ENCODE peak calls at places on chromosomes 5 and 9, in six cellular contexts. C is HCT116, E is WTC11, I is adrenal gland, H is GM12865, M is kidney epithelial cell. O is an unnamed sample.

GRCh38 chr5:147575598-147575997 is 65.7 kb upstream of the DPYSL3 start:
- DNase-seq in C (no peak), E (no peak), I (no peak), H (no peak), M (no peak), O (no peak)

GRCh38 chr5:135891804-135892203 is 3.8 kb downstream of the IL9 start:
- DNase-seq in C (no peak), E (peak), I (no peak), H (no peak), M (no peak), O (no peak)

GRCh38 chr9:135246248-135247173 is 159.0 kb downstream of the OLFM1 start:
- DNase-seq in C (no peak), E (no peak), I (no peak), H (no peak), M (no peak), O (no peak)

GRCh38 chr9:33458444-33458843 is 11.1 kb upstream of the AQP3 start:
- DNase-seq in C (peak), E (no peak), I (no peak), H (peak), M (peak), O (peak)

GRCh38 chr5:105392122-105392709 is 1829.6 kb upstream of the NUDT12 start:
- DNase-seq in C (peak), E (peak), I (no peak), H (no peak), M (no peak), O (no peak)

GRCh38 chr9:4371108-4371507 is 71.2 kb upstream of the GLIS3 start:
- DNase-seq in C (no peak), E (no peak), I (no peak), H (no peak), M (peak), O (no peak)

GRCh38 chr5:65482280-65482726 is 583 bp upstream of the ADAMTS6 start:
- DNase-seq in C (no peak), E (no peak), I (no peak), H (peak), M (no peak), O (no peak)

GRCh38 chr5:3080366-3080765 is 328.9 kb upstream of the IRX2 start:
- DNase-seq in C (no peak), E (no peak), I (no peak), H (no peak), M (no peak), O (no peak)

GRCh38 chr5:157672976-157673375 is 1.6 kb downstream of the C5orf52 start:
- DNase-seq in C (no peak), E (no peak), I (no peak), H (no peak), M (no peak), O (no peak)

GRCh38 chr5:134561871-134562296 is 36.4 kb downstream of the JADE2 start:
- DNase-seq in C (peak), E (peak), I (peak), H (peak), M (no peak), O (no peak)

GRCh38 chr5:78339591-78340450 is 20.6 kb upstream of the SCAMP1 start:
- DNase-seq in C (no peak), E (no peak), I (no peak), H (no peak), M (no peak), O (no peak)

GRCh38 chr5:74865799-74866652 is at the start of gene FAM169A:
- DNase-seq in C (no peak), E (peak), I (peak), H (no peak), M (no peak), O (peak)

GRCh38 chr9:133467101-133467500 is 7.3 kb downstream of the CACFD1 start:
- DNase-seq in C (no peak), E (peak), I (no peak), H (no peak), M (no peak), O (no peak)

GRCh38 chr5:59021286-59021673 is 438.4 kb downstream of the RAB3C start:
- DNase-seq in C (no peak), E (no peak), I (no peak), H (no peak), M (no peak), O (no peak)

GRCh38 chr5:112154940-112155686 is 264.0 kb downstream of the EPB41L4A start:
- DNase-seq in C (no peak), E (no peak), I (no peak), H (no peak), M (no peak), O (no peak)

GRCh38 chr5:23820764-23821471 is 313.5 kb downstream of the PRDM9 start:
- DNase-seq in C (no peak), E (no peak), I (peak), H (peak), M (peak), O (no peak)
- TF ChIP-seq CTCF in C (no peak), E (peak), I (peak), H (no peak), M (peak), O (peak)

DNA sequence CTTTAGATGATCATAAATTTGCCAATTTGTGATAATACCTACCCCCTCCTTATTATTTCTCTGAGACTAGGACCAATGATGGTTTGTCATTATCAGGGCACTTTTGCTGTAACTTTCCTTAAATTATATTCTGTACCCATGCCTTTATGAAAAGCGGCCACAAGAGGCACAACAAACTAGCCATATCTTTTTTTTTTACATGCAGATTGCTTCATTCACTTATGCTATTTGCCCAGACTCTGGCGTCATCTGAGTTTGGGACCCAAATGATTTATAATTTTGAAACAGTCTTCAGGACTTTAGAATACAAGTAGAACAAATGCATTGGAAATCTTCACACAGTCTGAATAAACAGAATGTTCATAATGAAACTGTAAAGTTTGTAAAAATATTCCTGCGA is 408.1 kb downstream of the MAT2B start:
- DNase-seq in C (no peak), E (no peak), I (no peak), H (peak), M (no peak), O (no peak)
- TF ChIP-seq CTCF in C (no peak), E (no peak), I (no peak), H (no peak), M (no peak), O (no peak)

GRCh38 chr5:173984218-173984617 is 4.8 kb upstream of the C5orf47 start:
- DNase-seq in C (peak), E (no peak), I (no peak), H (peak), M (no peak), O (no peak)
- TF ChIP-seq CTCF in C (peak), E (peak), I (peak), H (peak), M (peak), O (peak)

DNA sequence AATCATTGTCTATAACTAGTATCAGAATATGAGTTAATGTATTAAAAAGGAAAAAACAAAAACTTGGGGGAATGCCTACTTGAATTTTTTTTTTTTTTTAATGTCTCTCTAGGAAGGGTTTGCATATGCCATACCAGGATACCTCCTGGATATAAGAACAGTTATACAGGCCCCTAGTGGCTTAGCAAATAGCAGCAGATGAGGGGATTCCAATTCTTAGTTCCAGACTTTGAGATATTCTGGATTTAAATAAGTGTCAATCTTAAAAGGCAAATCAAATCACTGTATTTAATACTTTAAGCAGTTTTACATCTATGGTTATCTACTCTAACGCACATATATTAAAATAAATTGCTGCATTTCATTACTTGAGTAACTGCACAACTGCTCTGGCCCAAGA is 1055.5 kb upstream of the DMAC1 start:
- DNase-seq in C (no peak), E (no peak), I (no peak), H (no peak), M (peak), O (no peak)
- TF ChIP-seq CTCF in C (no peak), E (no peak), I (no peak), H (no peak), M (peak), O (no peak)

GRCh38 chr5:9361835-9362234 is 184.0 kb downstream of the SEMA5A start:
- DNase-seq in C (peak), E (peak), I (peak), H (peak), M (no peak), O (peak)
- TF ChIP-seq CTCF in C (no peak), E (peak), I (peak), H (peak), M (peak), O (peak)

GRCh38 chr9:28365736-28366135 is 792.5 kb upstream of the C9orf72 start:
- DNase-seq in C (no peak), E (no peak), I (no peak), H (no peak), M (no peak), O (no peak)

GRCh38 chr9:28363180-28363579 is 789.9 kb upstream of the C9orf72 start:
- DNase-seq in C (no peak), E (no peak), I (no peak), H (no peak), M (no peak), O (no peak)

GRCh38 chr9:28365020-28365640 is 791.8 kb upstream of the C9orf72 start:
- DNase-seq in C (no peak), E (peak), I (no peak), H (no peak), M (no peak), O (no peak)
- TF ChIP-seq CTCF in C (no peak), E (no peak), I (no peak), H (no peak), M (peak), O (no peak)

GRCh38 chr5:163565931-163566608 is 60.7 kb downstream of the MAT2B start:
- DNase-seq in C (no peak), E (peak), I (no peak), H (peak), M (no peak), O (no peak)
- TF ChIP-seq CTCF in C (no peak), E (no peak), I (no peak), H (no peak), M (no peak), O (no peak)

DNA sequence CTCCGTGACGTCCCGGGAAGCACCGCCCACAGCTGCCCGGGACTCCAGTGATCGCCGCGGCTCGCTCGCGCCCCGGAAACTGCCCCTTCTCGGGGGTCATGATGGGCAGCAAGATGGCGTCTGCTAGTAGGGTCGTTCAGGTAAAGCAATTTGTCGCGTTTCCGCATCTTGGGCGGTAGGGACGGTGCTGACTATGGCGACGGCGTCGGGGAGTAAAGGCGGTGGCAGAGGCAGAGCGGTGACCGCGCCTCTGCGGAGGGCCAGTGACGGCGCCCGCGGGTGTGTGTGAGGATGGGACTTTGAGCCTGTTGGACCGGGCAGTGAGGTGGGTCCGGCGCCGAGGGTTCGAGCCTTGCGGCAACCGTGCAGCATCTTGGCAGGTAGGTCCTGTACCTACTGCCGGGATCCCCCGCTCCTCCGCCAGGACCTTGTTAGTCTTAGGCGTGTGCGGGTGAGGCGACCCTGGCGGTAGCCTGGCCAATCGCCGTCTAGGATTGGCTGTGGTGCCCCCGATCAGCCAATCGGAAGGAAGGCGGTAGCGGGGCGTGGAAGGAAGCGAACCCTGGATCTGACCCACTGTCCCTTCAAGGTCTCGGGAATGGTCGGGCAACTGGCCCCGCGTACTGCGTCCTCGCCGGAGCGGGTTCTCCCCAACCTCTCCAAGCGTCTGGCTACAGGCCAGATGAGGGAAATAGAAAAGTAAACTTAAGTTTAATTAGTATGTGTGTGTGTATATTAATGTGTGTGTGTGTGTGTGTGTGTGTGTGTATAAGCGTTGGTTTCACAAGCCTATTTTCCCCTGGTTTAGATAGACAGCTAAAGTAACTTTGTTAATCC is 16.7 kb upstream of the CDK7 start:
- DNase-seq in C (peak), E (peak), I (peak), H (peak), M (peak), O (peak)
- TF ChIP-seq CTCF in C (no peak), E (no peak), I (peak), H (no peak), M (peak), O (no peak)

GRCh38 chr5:116574682-116575634 is at the start of gene SEMA6A:
- DNase-seq in C (peak), E (peak), I (peak), H (peak), M (peak), O (peak)
- TF ChIP-seq CTCF in C (no peak), E (no peak), I (peak), H (no peak), M (peak), O (no peak)

O was measured in GM13977.